ENCODE peak calls at places on chromosomes 2 and 18, in four cellular contexts. N is AG04449, V is GM12891, F is AG08396. H is an unnamed sample.

GRCh38 chr2:102013200-102014040 is 21.7 kb downstream of the IL1R2 start:
- DNase-seq in N (no peak), V (no peak), F (no peak), H (no peak)

GRCh38 chr18:64165906-64166305 is 17.0 kb upstream of the LINC00305 start:
- DNase-seq in N (peak), V (no peak), F (no peak), H (no peak)

GRCh38 chr2:111632661-111633060 is 251.3 kb downstream of the ANAPC1 start:
- DNase-seq in N (no peak), V (no peak), F (no peak), H (peak)

GRCh38 chr2:8694737-8695136 is 12.9 kb downstream of the ID2 start:
- DNase-seq in N (no peak), V (no peak), F (no peak), H (no peak)

GRCh38 chr2:132424526-132425121 is 8.0 kb downstream of the GPR39 start:
- DNase-seq in N (no peak), V (no peak), F (peak), H (no peak)

GRCh38 chr18:12652861-12653401 is 5.0 kb downstream of the SPIRE1 start:
- DNase-seq in N (no peak), V (no peak), F (no peak), H (peak)

GRCh38 chr2:101223814-101224231 is 28.9 kb upstream of the CNOT11 start:
- DNase-seq in N (no peak), V (peak), F (no peak), H (peak)

GRCh38 chr2:43569921-43570320 is 25.9 kb downstream of the THADA start:
- DNase-seq in N (no peak), V (no peak), F (no peak), H (no peak)

GRCh38 chr18:66560092-66560491 is 43.8 kb downstream of the CDH19 start:
- DNase-seq in N (no peak), V (no peak), F (no peak), H (no peak)

GRCh38 chr2:234288974-234289455 is 207.9 kb downstream of the ARL4C start:
- DNase-seq in N (no peak), V (no peak), F (peak), H (peak)

GRCh38 chr2:42954227-42954962 is 162.0 kb upstream of the HAAO start:
- DNase-seq in N (no peak), V (no peak), F (no peak), H (no peak)

GRCh38 chr2:236604971-236605734 is 35.5 kb downstream of the ACKR3 start:
- DNase-seq in N (no peak), V (no peak), F (no peak), H (no peak)

GRCh38 chr2:37085731-37086147 is 1.4 kb downstream of the GPATCH11 start:
- DNase-seq in N (peak), V (no peak), F (peak), H (no peak)

GRCh38 chr2:115165529-115166109 is 723.2 kb downstream of the DPP10 start:
- DNase-seq in N (no peak), V (no peak), F (peak), H (peak)

GRCh38 chr2:159226059-159226461 is 60.4 kb downstream of the WDSUB1 start:
- DNase-seq in N (no peak), V (no peak), F (peak), H (peak)

GRCh38 chr18:23626451-23627279 is 36.0 kb downstream of the ANKRD29 start:
- DNase-seq in N (no peak), V (no peak), F (no peak), H (peak)

GRCh38 chr2:30867385-30867784 is 60.1 kb upstream of the CAPN13 start:
- DNase-seq in N (no peak), V (no peak), F (no peak), H (no peak)

GRCh38 chr2:121326628-121327027 is 41.6 kb upstream of the TFCP2L1 start:
- DNase-seq in N (no peak), V (no peak), F (no peak), H (no peak)

GRCh38 chr2:26537826-26538475 is 60.0 kb upstream of the OTOF start:
- DNase-seq in N (no peak), V (no peak), F (no peak), H (no peak)

GRCh38 chr2:134268265-134268664 is 14.4 kb downstream of the MGAT5 start:
- DNase-seq in N (no peak), V (no peak), F (no peak), H (no peak)

GRCh38 chr2:159298967-159299366 is 12.5 kb upstream of the WDSUB1 start:
- DNase-seq in N (no peak), V (no peak), F (no peak), H (no peak)

GRCh38 chr2:45649855-45650806 is 1.3 kb upstream of the PRKCE start:
- DNase-seq in N (no peak), V (no peak), F (peak), H (peak)

GRCh38 chr2:17748745-17749144 is 4.9 kb downstream of the SMC6 start:
- DNase-seq in N (no peak), V (no peak), F (no peak), H (no peak)